ENCODE peak calls at places on chromosomes 2 and 18, in six cellular contexts. T is A549, I is endothelial cell of umbilical vein, R is HepG2, D is K562, C is GM12878. F is an unnamed sample.

GRCh38 chr2:159515482-159515881 is 100.9 kb downstream of the BAZ2B start:
- DNase-seq in T (no peak), I (peak), R (no peak), D (no peak), C (no peak), F (no peak)

GRCh38 chr2:181203916-181204315 is 223.5 kb downstream of the UBE2E3 start:
- DNase-seq in T (no peak), I (no peak), R (no peak), D (no peak), C (no peak), F (no peak)

GRCh38 chr2:172496096-172496709 is 59.7 kb upstream of the PDK1 start:
- DNase-seq in T (no peak), I (peak), R (no peak), D (no peak), C (no peak), F (peak)

GRCh38 chr18:70301667-70302066 is 12.8 kb downstream of the SOCS6 start:
- DNase-seq in T (no peak), I (no peak), R (no peak), D (no peak), C (no peak), F (no peak)

GRCh38 chr2:190068764-190069163 is 6.2 kb upstream of the MSTN start:
- DNase-seq in T (no peak), I (no peak), R (no peak), D (no peak), C (no peak), F (no peak)

GRCh38 chr2:195660265-195660890 is 3.4 kb downstream of the SLC39A10 start:
- DNase-seq in T (peak), I (peak), R (peak), D (peak), C (no peak), F (peak)

GRCh38 chr18:70398076-70398475 is 109.2 kb downstream of the SOCS6 start:
- DNase-seq in T (no peak), I (no peak), R (no peak), D (no peak), C (no peak), F (no peak)

GRCh38 chr18:22417496-22418188 is at the start of gene CTAGE1:
- DNase-seq in T (no peak), I (no peak), R (no peak), D (no peak), C (no peak), F (no peak)

GRCh38 chr2:161522796-161523195 is 101.4 kb upstream of the SLC4A10 start:
- DNase-seq in T (no peak), I (no peak), R (no peak), D (no peak), C (no peak), F (no peak)

GRCh38 chr2:36352711-36353110 is 2.9 kb upstream of the CRIM1 start:
- DNase-seq in T (peak), I (peak), R (peak), D (no peak), C (no peak), F (no peak)

GRCh38 chr2:155733091-155733870 is 599.2 kb downstream of the NR4A2 start:
- DNase-seq in T (no peak), I (no peak), R (no peak), D (no peak), C (no peak), F (no peak)

GRCh38 chr2:224083631-224084030 is 44.5 kb upstream of the SERPINE2 start:
- DNase-seq in T (no peak), I (no peak), R (no peak), D (no peak), C (no peak), F (no peak)

GRCh38 chr2:234771985-234772774 is 179.6 kb upstream of the SH3BP4 start:
- DNase-seq in T (no peak), I (no peak), R (no peak), D (no peak), C (no peak), F (no peak)

GRCh38 chr2:26758790-26759321 is 5.2 kb upstream of the SLC35F6 start:
- DNase-seq in T (no peak), I (no peak), R (no peak), D (no peak), C (no peak), F (no peak)

GRCh38 chr2:84785950-84786349 is 94.9 kb downstream of the TRABD2A start:
- DNase-seq in T (no peak), I (no peak), R (no peak), D (no peak), C (no peak), F (no peak)

GRCh38 chr2:12302140-12302539 is 414.6 kb upstream of the TRIB2 start:
- DNase-seq in T (no peak), I (no peak), R (no peak), D (no peak), C (no peak), F (no peak)

GRCh38 chr2:96869824-96870630 is at the start of gene SEMA4C:
- DNase-seq in T (peak), I (peak), R (no peak), D (peak), C (no peak), F (peak)
- TF ChIP-seq POLR2A in T (peak), I (no peak), R (no peak), D (no peak), C (peak), F (no peak)

GRCh38 chr2:240573071-240573515 is 4.8 kb downstream of the RNPEPL1 start:
- DNase-seq in T (no peak), I (no peak), R (no peak), D (no peak), C (no peak), F (no peak)
- TF ChIP-seq MYC in T (no peak), I (no peak), R (no peak), D (no peak), C (no peak), F (no peak)

DNA sequence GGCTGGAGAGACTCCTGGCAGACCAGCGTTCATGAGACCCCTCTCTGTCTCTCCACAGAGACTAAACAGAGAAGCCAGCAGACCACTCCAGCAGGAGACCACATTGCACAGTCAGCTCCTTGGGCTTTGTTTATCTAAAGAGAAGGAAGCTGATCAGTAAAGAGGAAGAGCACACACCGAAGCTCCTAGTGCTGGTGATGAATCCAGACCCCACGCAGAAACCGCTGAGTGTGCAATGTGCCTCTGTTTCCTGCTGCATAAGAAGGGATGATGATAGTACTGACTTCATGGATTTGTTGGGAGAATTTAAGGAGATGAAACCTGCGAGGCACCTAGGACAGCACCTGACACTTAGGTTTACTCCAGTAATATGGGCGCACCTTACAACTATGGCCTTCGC is 544.1 kb upstream of the ID2 start:
- DNase-seq in T (no peak), I (no peak), R (no peak), D (no peak), C (no peak), F (peak)
- TF ChIP-seq MAX in T (no peak), I (no peak), R (no peak), D (no peak), C (no peak), F (no peak)

GRCh38 chr18:54357660-54358494 is at the start of the genes C18orf54 and STARD6:
- DNase-seq in T (peak), I (peak), R (peak), D (peak), C (peak), F (peak)
- TF ChIP-seq POLR2A in T (peak), I (peak), R (no peak), D (peak), C (peak), F (peak)

GRCh38 chr2:66869076-66869475 is 434.2 kb downstream of the MEIS1 start:
- DNase-seq in T (no peak), I (peak), R (no peak), D (no peak), C (no peak), F (no peak)
- TF ChIP-seq MYC in T (no peak), I (no peak), R (no peak), D (no peak), C (no peak), F (no peak)

GRCh38 chr2:8576525-8577157 is 105.2 kb upstream of the ID2 start:
- DNase-seq in T (no peak), I (no peak), R (no peak), D (no peak), C (no peak), F (peak)
- TF ChIP-seq MAX in T (no peak), I (no peak), R (no peak), D (no peak), C (no peak), F (no peak)

DNA sequence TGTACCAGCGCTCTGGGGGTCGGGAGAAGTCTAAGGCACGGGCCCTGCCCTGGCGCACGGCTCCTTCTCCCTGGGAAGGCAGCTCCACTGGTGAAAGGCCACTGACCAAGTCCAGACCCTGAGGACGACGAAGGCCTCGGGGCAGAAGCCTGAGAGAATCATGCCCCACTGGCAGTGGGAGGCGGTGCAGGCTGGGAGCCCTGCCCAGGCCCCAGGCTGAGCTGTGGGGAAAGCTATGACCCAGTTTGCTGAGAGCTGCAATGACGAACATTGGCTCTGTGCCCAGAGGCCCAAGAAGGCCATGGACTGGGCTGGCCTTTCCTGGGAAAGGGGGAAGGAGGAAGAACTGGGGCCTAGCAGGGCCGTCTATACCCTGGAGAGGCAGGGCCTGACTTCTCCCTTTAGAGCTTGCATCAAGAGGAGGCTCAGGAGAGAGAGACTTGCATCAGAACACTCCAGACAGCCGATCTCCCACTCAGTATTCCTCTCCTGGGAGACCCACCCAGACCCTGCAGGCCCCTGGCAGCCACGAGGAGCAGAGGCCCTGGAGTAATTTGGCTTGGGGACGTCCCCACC is 32.9 kb downstream of the HS1BP3 start:
- DNase-seq in T (peak), I (peak), R (peak), D (peak), C (no peak), F (peak)
- TF ChIP-seq POLR2A in T (peak), I (no peak), R (peak), D (no peak), C (no peak), F (no peak)

DNA sequence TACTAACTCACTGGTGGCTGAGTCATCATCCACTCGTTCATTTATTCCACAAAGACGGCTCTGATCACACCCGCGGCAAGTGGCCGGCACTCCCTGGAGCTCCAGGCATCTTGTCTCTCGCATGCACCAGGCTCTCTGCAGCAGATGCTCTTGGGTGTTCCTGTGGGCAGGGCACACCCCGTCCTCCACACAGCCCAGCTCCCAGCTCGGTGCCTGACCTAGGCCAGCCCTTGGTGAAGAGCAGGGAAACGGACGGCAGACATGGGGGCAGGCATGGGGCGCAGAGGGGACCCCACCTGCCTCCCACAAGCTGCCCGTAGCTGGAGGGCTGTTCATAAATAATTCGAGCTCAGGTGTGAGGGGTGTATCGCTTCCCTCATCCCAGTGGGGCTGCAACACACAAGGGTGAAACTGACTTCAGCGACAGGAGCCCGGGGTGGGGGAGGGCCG is 51.5 kb downstream of the INHBB start:
- DNase-seq in T (peak), I (no peak), R (peak), D (no peak), C (no peak), F (no peak)
- TF ChIP-seq MYC in T (no peak), I (no peak), R (no peak), D (no peak), C (no peak), F (no peak)

GRCh38 chr18:13120967-13121586 is 97.5 kb upstream of the LDLRAD4 start:
- DNase-seq in T (no peak), I (no peak), R (no peak), D (no peak), C (no peak), F (no peak)
- TF ChIP-seq MAX in T (no peak), I (no peak), R (no peak), D (no peak), C (no peak), F (no peak)

GRCh38 chr18:48973731-48974130 is 23.0 kb upstream of the SMAD7 start:
- DNase-seq in T (no peak), I (no peak), R (no peak), D (no peak), C (no peak), F (no peak)

GRCh38 chr18:48977914-48978313 is 27.1 kb upstream of the SMAD7 start:
- DNase-seq in T (no peak), I (no peak), R (no peak), D (no peak), C (no peak), F (no peak)

GRCh38 chr18:48974304-48975220 is 23.8 kb upstream of the SMAD7 start:
- DNase-seq in T (no peak), I (no peak), R (no peak), D (no peak), C (no peak), F (no peak)

GRCh38 chr18:48975221-48975816 is 24.6 kb upstream of the SMAD7 start:
- DNase-seq in T (no peak), I (no peak), R (no peak), D (no peak), C (no peak), F (no peak)

DNA sequence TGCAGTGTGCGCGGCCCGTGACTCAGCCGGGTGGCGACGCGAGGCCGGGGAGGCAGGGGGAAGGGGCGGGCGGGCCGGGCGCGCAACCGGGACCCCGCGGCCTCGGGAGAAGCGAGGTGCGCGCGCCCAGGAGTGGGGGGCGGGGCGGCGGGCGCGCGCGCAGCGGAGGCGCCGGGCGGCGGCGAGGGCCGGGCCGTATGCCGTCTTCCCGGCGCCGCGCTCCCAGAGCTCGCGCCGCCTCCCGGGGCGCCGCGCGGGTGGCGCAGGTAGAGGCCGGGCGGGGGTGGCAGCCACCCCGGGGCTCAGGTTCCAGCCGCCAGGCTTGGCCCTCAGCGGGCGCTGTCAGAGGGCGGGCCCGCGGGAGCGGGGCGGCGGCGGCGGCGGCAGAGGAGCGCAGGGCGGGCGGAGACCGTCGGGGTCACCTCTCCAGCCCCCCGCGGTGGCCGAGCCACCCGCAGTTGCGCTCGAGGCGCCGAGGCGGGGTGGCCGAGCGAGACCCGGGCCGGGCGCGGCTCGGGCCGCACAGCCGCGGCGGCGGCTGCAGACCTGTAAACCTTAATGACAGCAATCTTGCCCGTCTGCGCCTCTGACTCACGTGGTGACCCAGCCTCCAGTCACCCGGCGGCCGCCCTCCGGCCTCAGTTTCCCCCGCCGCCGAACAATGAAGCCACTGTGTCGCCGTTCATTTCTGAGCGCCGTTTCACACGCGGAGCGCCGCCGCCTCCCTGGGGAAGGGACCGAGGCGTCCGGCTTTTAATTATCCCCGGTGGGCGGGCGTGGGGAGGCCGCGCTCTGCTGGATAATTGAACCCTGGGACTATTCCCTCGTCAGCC is 25.3 kb upstream of the SMAD7 start:
- DNase-seq in T (peak), I (peak), R (no peak), D (peak), C (no peak), F (peak)
- TF ChIP-seq POLR2A in T (no peak), I (no peak), R (no peak), D (no peak), C (no peak), F (no peak)

F was measured in NB4.